ENCODE peak calls at places on chromosomes 13 and 19, in eight cellular contexts. One of them, this sample, is unnamed.

GRCh38 chr19:3268326-3268725 is 43.9 kb downstream of the CELF5 start:
- DNase-seq in SHP77: no peak
- DNase-seq in bronchial epithelial cell: no peak
- DNase-seq in HFFc6: no peak
- DNase-seq in MG63: no peak
- DNase-seq in dermis blood vessel endothelial cell: no peak
- DNase-seq in endodermal cell: no peak
- DNase-seq in iPS-NIHi11: no peak
- DNase-seq in this sample: no peak

GRCh38 chr19:45250216-45250831 is 747 bp upstream of the MARK4 start:
- DNase-seq in SHP77: no peak
- DNase-seq in bronchial epithelial cell: peak
- DNase-seq in HFFc6: no peak
- DNase-seq in MG63: no peak
- DNase-seq in dermis blood vessel endothelial cell: no peak
- DNase-seq in endodermal cell: peak
- DNase-seq in iPS-NIHi11: no peak
- DNase-seq in this sample: no peak

GRCh38 chr19:49805822-49806612 is 7.1 kb downstream of the FUZ start:
- DNase-seq in SHP77: no peak
- DNase-seq in bronchial epithelial cell: no peak
- DNase-seq in HFFc6: no peak
- DNase-seq in MG63: no peak
- DNase-seq in dermis blood vessel endothelial cell: no peak
- DNase-seq in endodermal cell: no peak
- DNase-seq in iPS-NIHi11: no peak
- DNase-seq in this sample: no peak

GRCh38 chr19:32570081-32570785 is 10.8 kb upstream of the PDCD5 start:
- DNase-seq in SHP77: peak
- DNase-seq in bronchial epithelial cell: peak
- DNase-seq in HFFc6: peak
- DNase-seq in MG63: peak
- DNase-seq in dermis blood vessel endothelial cell: peak
- DNase-seq in endodermal cell: peak
- DNase-seq in iPS-NIHi11: peak
- DNase-seq in this sample: peak

GRCh38 chr13:99658266-99658991 is 157.2 kb downstream of the TM9SF2 start:
- DNase-seq in SHP77: peak
- DNase-seq in bronchial epithelial cell: peak
- DNase-seq in HFFc6: peak
- DNase-seq in MG63: peak
- DNase-seq in dermis blood vessel endothelial cell: peak
- DNase-seq in endodermal cell: peak
- DNase-seq in iPS-NIHi11: peak
- DNase-seq in this sample: peak

GRCh38 chr13:113186061-113186900 is 22.2 kb downstream of the PCID2 start:
- DNase-seq in SHP77: no peak
- DNase-seq in bronchial epithelial cell: no peak
- DNase-seq in HFFc6: no peak
- DNase-seq in MG63: no peak
- DNase-seq in dermis blood vessel endothelial cell: no peak
- DNase-seq in endodermal cell: no peak
- DNase-seq in iPS-NIHi11: no peak
- DNase-seq in this sample: no peak

GRCh38 chr19:28393574-28394336 is 819.2 kb downstream of the UQCRFS1 start:
- DNase-seq in SHP77: no peak
- DNase-seq in bronchial epithelial cell: no peak
- DNase-seq in HFFc6: no peak
- DNase-seq in MG63: no peak
- DNase-seq in dermis blood vessel endothelial cell: no peak
- DNase-seq in endodermal cell: peak
- DNase-seq in iPS-NIHi11: peak
- DNase-seq in this sample: no peak

GRCh38 chr19:39514840-39515550 is at the start of gene SELENOV:
- DNase-seq in SHP77: no peak
- DNase-seq in bronchial epithelial cell: no peak
- DNase-seq in HFFc6: no peak
- DNase-seq in MG63: no peak
- DNase-seq in dermis blood vessel endothelial cell: no peak
- DNase-seq in endodermal cell: peak
- DNase-seq in iPS-NIHi11: peak
- DNase-seq in this sample: no peak